ENCODE peak calls at places on chromosomes 11 and 22, in seven cellular contexts. I, A, V, H, Z, K and T are unnamed samples.

GRCh38 chr22:24270556-24271405 is at the start of gene SPECC1L:
- DNase-seq in I (peak; percentile 97), A (peak; percentile 94), V (peak; percentile 96), H (peak; percentile 82), Z (peak; percentile 92), K (peak; percentile 95), T (peak; percentile 70)

GRCh38 chr11:86978247-86978646 is 23.1 kb upstream of the FZD4 start:
- DNase-seq in I (no peak), A (no peak), V (no peak), H (no peak), Z (peak; percentile 37), K (peak; percentile 16), T (peak; percentile 36)

GRCh38 chr11:28835790-28836189 is 727.6 kb downstream of the METTL15 start:
- DNase-seq in I (no peak), A (no peak), V (peak; percentile 76), H (no peak), Z (peak; percentile 80), K (no peak), T (peak; percentile 90)

GRCh38 chr11:93329936-93330445 is 551 bp upstream of the DEUP1 start:
- DNase-seq in I (peak; percentile 9), A (no peak), V (no peak), H (no peak), Z (peak; percentile 0), K (no peak), T (peak; percentile 2)

GRCh38 chr22:46963672-46964545 is 201.5 kb downstream of the TBC1D22A start:
- DNase-seq in I (no peak), A (no peak), V (no peak), H (no peak), Z (no peak), K (no peak), T (no peak)

GRCh38 chr11:125621995-125622394 is 3.0 kb upstream of the CHEK1 start:
- DNase-seq in I (peak; percentile 43), A (no peak), V (no peak), H (no peak), Z (peak; percentile 37), K (no peak), T (peak; percentile 81)

GRCh38 chr22:32558681-32559355 is 84.2 kb downstream of the FBXO7 start:
- DNase-seq in I (peak; percentile 75), A (no peak), V (peak; percentile 98), H (no peak), Z (peak; percentile 36), K (no peak), T (peak; percentile 74)

GRCh38 chr22:46076651-46077339 is 73.5 kb upstream of the PPARA start:
- DNase-seq in I (peak; percentile 72), A (no peak), V (peak; percentile 63), H (no peak), Z (peak; percentile 59), K (no peak), T (no peak)

GRCh38 chr11:39965701-39966100 is 1493.8 kb downstream of the LRRC4C start:
- DNase-seq in I (no peak), A (no peak), V (no peak), H (no peak), Z (no peak), K (no peak), T (no peak)

GRCh38 chr11:61697764-61698163 is 17.6 kb downstream of the DAGLA start:
- DNase-seq in I (no peak), A (no peak), V (no peak), H (no peak), Z (no peak), K (no peak), T (no peak)